ENCODE peak calls at places on chromosomes 1 and 21, in seven cellular contexts. M, E, F, R, J, S and X are unnamed samples.

GRCh38 chr1:44881011-44881632 is 38.1 kb upstream of the PTCH2 start:
- DNase-seq in F (no peak), J (peak), M (peak), S (no peak), E (no peak), R (peak), X (peak)

GRCh38 chr1:50425376-50426107 is 2.3 kb upstream of the DMRTA2 start:
- DNase-seq in R (no peak), E (peak), J (no peak), M (no peak), S (no peak), F (no peak), X (no peak)

GRCh38 chr21:23452384-23453083 is 2154.7 kb downstream of the MRPL39 start:
- DNase-seq in M (no peak), R (no peak), E (no peak), F (no peak), J (no peak), S (no peak), X (no peak)

GRCh38 chr1:212669102-212669501 is 30.5 kb downstream of the BATF3 start:
- DNase-seq in R (no peak), J (peak), F (no peak), M (no peak), E (peak), S (no peak), X (peak)

GRCh38 chr21:26845066-26845749 is at the start of gene ADAMTS1:
- DNase-seq in S (peak), J (peak), R (no peak), M (peak), E (peak), F (no peak), X (peak)

GRCh38 chr21:42157606-42158310 is 61.2 kb upstream of the ABCG1 start:
- DNase-seq in F (no peak), J (no peak), E (no peak), M (no peak), R (no peak), S (peak), X (no peak)

GRCh38 chr1:109740615-109741373 is at the start of gene GSTM3:
- DNase-seq in M (no peak), R (no peak), E (no peak), F (no peak), J (no peak), S (no peak), X (no peak)

GRCh38 chr1:89484097-89485038 is 40.3 kb upstream of the LRRC8B start:
- DNase-seq in S (no peak), R (no peak), J (no peak), E (no peak), F (no peak), M (no peak), X (no peak)

GRCh38 chr21:37558676-37559204 is 192.2 kb downstream of the DYRK1A start:
- DNase-seq in R (no peak), F (no peak), E (no peak), M (no peak), S (no peak), J (no peak), X (no peak)

GRCh38 chr1:66271216-66271903 is 262.6 kb upstream of the SGIP1 start:
- DNase-seq in M (peak), R (peak), F (no peak), S (peak), E (peak), J (peak), X (peak)

GRCh38 chr1:97281962-97282361 is 560.4 kb downstream of the PTBP2 start:
- DNase-seq in F (no peak), R (no peak), M (no peak), J (no peak), S (no peak), E (no peak), X (peak)

GRCh38 chr1:206864939-206865671 is at the start of gene IL20:
- DNase-seq in J (peak), F (peak), E (peak), S (peak), R (peak), M (peak), X (peak)

GRCh38 chr21:29441651-29442050 is 142.9 kb downstream of the BACH1 start:
- DNase-seq in F (no peak), R (no peak), M (peak), E (no peak), J (no peak), S (no peak), X (peak)

GRCh38 chr1:224506141-224506814 is 71.7 kb upstream of the WDR26 start:
- DNase-seq in M (no peak), R (no peak), E (no peak), F (no peak), S (no peak), J (peak), X (no peak)

GRCh38 chr21:42295845-42296244 is 19.4 kb downstream of the TFF3 start:
- DNase-seq in S (no peak), R (no peak), J (no peak), F (no peak), E (no peak), M (no peak), X (no peak)

GRCh38 chr1:161092621-161093028 is 3.3 kb upstream of the NECTIN4 start:
- DNase-seq in S (peak), J (no peak), F (peak), R (no peak), E (no peak), M (no peak), X (no peak)

GRCh38 chr1:24928631-24929090 is 1.4 kb downstream of the RUNX3 start:
- DNase-seq in E (no peak), S (no peak), M (no peak), R (no peak), F (no peak), J (no peak), X (no peak)

GRCh38 chr1:178619523-178619922 is 105.5 kb upstream of the RALGPS2 start:
- DNase-seq in J (no peak), F (no peak), R (no peak), M (no peak), E (no peak), S (no peak), X (no peak)
- TF ChIP-seq CTCF in J (no peak), F (no peak), R (no peak), M (no peak), E (no peak), S (no peak), X (no peak)

DNA sequence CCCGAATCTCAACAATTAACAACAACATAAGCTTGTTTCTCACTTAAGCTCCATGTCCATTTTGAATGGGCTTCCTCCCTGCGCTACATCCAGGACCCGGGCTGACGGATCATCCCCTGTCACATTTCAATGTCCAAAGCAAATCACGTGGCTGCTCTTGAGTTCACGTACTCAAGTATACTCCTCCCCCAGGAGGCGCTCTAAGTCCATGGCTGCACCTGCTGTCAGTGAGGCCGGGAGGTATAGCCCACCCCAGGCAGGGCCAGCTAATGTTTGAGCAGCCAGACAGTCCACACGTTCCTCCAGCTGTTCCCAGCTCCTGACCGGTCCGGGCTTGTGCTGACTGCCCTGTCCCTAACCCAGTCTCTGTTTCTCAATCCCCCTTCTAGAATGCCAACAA is 220.8 kb downstream of the SLC35F3 start:
- DNase-seq in E (peak), R (no peak), S (no peak), F (peak), M (no peak), J (peak), X (peak)
- TF ChIP-seq CTCF in E (peak), R (peak), S (no peak), F (no peak), M (peak), J (no peak), X (no peak)

DNA sequence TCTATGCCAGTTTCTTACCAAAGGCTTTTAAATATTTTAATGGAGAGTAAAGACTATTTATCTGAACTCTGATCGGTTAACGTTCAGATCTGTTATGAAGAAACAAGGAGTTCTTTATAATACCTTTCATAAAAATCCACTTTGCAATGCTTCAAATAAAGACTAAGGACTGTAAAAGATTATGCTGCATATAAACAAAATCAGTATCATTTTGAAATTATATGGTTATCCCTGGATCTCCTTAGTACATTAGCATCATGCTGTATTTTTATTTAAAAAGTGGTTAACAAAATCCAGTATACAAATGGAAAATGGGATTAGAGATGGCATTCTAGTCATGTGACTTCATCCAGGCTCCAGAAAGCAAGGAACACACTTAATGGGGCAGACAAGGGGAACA is 386.8 kb downstream of the LMO4 start:
- DNase-seq in J (no peak), M (no peak), S (no peak), R (no peak), E (no peak), F (no peak), X (no peak)
- TF ChIP-seq CTCF in J (no peak), M (no peak), S (no peak), R (no peak), E (no peak), F (no peak), X (no peak)

DNA sequence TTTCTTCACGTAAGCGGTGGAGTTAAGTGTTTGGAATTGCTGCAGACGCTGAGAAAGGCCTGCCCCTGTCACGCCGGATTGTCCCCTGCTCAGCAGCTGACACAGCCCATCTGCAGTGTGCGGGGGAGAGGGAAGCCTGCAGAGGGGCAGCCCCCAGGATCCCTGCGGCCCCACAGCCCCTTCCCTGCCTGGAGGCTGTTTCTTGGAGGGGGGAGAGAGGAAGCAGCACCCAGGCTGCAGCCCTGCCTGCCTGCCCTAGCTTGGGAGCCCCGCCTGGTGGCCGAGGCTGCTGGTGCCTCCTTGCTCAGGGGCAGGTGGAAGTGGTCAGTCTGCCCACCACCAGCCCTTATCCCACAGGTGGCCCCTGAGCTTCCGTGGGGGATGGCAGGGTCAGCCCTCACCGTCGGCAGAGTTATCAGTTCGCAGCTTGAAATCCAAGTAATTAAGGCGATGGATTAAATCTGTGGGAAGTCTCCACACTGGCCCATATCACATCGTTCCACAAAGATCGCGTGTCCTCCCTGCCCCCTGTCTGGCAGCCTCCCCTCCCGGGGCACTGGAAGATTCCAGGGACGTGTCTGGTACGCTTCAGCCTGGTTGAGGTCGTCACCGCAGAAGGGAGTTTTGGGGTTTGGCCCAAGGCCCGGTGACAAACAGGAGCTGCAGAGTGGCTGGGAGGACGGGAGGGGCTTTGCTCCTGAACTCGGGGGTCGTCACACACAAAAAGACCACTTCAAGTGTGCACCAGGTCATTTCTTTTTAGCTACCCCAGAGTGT is 50.9 kb downstream of the PRDM16 start:
- DNase-seq in E (no peak), J (no peak), F (no peak), R (no peak), M (no peak), S (no peak), X (no peak)
- TF ChIP-seq CTCF in E (no peak), J (no peak), F (no peak), R (no peak), M (no peak), S (no peak), X (no peak)

DNA sequence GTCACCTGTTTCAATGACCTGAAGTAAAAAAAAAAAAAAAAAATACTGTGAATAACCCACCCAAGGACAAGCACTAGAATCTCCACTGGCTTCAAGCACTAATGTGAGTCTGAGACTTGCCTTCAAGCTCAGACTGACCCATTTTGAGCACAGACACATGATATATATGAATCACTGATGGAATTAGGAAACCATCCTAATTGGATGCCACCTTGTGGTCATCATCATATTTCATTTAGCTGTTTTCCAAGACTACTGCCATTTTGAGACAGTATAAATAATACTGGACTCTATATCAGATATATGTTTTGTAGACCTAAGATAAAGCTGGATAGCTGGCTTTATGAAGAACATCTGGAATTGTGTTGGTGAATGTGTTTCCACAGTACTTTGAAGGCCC is 1232.0 kb downstream of the KCNT2 start:
- DNase-seq in F (no peak), J (peak), E (peak), M (no peak), R (no peak), S (no peak), X (no peak)
- TF ChIP-seq CTCF in F (no peak), J (peak), E (peak), M (no peak), R (peak), S (no peak), X (peak)

GRCh38 chr1:94619731-94620130 is 78.2 kb upstream of the F3 start:
- DNase-seq in J (no peak), R (no peak), E (no peak), F (no peak), M (no peak), S (no peak), X (no peak)

GRCh38 chr1:94622757-94623156 is 81.2 kb upstream of the F3 start:
- DNase-seq in E (peak), M (no peak), S (no peak), F (no peak), R (no peak), J (peak), X (peak)

GRCh38 chr1:94621802-94622201 is 80.2 kb upstream of the F3 start:
- DNase-seq in J (no peak), M (no peak), S (no peak), E (no peak), R (no peak), F (no peak), X (no peak)

GRCh38 chr1:94621392-94621791 is 79.8 kb upstream of the F3 start:
- DNase-seq in R (no peak), F (no peak), J (no peak), M (no peak), S (no peak), E (peak), X (no peak)

DNA sequence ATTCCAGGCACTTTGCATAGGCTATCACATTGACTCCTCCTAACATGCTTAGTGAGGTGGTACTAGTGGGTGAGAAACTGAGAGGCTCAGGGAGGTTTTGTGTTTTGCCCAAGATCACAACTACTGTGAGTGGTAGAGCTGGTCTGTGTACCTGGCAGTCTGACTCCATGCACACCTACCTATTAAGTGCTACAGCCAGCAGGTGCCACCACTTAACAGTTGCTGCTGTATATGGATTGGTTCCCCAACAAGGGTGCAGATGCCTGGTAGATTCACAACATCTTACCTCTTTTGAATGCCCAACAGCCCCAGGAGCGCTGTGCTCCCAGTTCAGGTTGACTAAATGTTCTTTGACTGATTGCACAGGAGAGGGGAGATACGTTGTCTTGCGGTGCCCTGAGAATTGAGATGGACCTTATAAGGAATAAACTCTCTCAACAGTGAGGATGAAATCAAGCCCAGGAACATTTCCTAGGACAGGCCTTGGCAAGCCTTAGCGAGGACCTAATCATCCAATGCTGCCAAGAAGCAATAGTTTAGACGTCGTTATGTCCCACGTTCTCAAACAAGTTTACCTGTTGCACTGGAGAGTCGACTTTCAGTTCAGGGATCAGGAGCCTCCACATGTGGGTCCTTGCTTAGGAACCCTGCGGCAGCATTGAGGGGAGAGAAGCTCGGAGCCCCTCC is 78.9 kb upstream of the F3 start:
- DNase-seq in J (no peak), R (no peak), S (no peak), M (no peak), E (no peak), F (no peak), X (no peak)
- TF ChIP-seq CTCF in J (no peak), R (no peak), S (no peak), M (no peak), E (no peak), F (no peak), X (no peak)

GRCh38 chr1:174940776-174941175 is 59.0 kb upstream of the CACYBP start:
- DNase-seq in M (no peak), F (no peak), S (no peak), J (no peak), R (no peak), E (no peak), X (no peak)

GRCh38 chr1:174939771-174940545 is 59.8 kb upstream of the CACYBP start:
- DNase-seq in E (no peak), R (no peak), J (no peak), M (no peak), F (no peak), S (no peak), X (no peak)

GRCh38 chr1:174946020-174946419 is 53.7 kb upstream of the CACYBP start:
- DNase-seq in E (no peak), R (no peak), S (no peak), F (no peak), J (no peak), M (no peak), X (no peak)

GRCh38 chr1:174938306-174939000 is 61.3 kb upstream of the CACYBP start:
- DNase-seq in F (peak), M (no peak), J (no peak), E (no peak), R (no peak), S (no peak), X (peak)

DNA sequence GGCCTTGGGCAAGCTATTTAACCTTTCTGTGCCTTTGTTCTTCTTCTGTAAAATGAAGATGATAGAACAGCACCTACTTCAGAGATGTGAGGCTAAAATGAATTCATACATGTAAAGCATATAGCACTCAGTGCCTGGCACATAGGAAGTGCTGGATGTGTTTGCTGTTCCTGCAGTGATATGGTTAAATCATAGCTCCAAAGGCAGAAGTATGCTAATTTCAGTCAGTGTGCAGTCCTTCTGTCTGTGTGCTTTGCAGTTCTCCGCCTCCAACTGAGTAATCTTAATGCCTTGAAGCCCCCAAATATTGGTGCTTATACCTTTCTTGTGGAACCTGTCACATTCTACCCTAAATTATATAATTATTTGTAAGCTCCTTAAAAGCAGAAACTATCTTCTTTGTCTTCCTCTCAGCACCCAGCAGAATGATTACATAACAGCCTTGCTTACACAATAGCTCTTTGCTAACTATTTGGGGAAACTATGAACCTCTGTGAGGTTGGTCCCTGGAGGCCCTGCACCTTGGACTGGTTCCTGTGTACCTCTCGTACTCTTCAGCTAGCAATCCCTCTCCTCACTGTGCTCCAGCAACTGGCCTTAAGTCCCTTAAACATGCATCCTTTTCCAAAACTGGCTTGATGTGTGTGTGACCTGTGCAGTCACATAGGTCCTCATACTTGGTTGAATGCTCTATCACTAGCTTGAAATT is 57.0 kb upstream of the CACYBP start:
- DNase-seq in F (no peak), R (no peak), E (no peak), S (no peak), M (no peak), J (no peak), X (peak)
- TF ChIP-seq CTCF in F (no peak), R (no peak), E (no peak), S (no peak), M (no peak), J (no peak), X (no peak)

GRCh38 chr1:222009105-222009730 is 267.3 kb upstream of the DUSP10 start:
- DNase-seq in M (no peak), E (peak), F (peak), R (no peak), S (no peak), J (peak), X (peak)
- TF ChIP-seq CTCF in M (peak), E (peak), F (peak), R (peak), S (no peak), J (peak), X (peak)

GRCh38 chr1:16048573-16049189 is 5.1 kb downstream of the CLCNKB start:
- DNase-seq in M (no peak), F (no peak), S (no peak), R (no peak), E (no peak), J (peak), X (no peak)
- TF ChIP-seq CTCF in M (peak), F (no peak), S (no peak), R (no peak), E (no peak), J (no peak), X (no peak)